ENCODE peak calls at places on chromosomes 11 and 22, in five cellular contexts. S is heart right ventricle; O is brain pericyte; H is naive thymus-derived CD8-positive, alpha-beta T cell; U is tibial nerve. I is an unnamed sample.

GRCh38 chr11:134532176-134532920 is 120.3 kb upstream of the B3GAT1 start:
- DNase-seq in O (no peak), H (no peak), S (peak), U (no peak), I (no peak)

GRCh38 chr11:15627560-15627959 is 512.8 kb downstream of the INSC start:
- DNase-seq in S (no peak), O (no peak), U (no peak), H (no peak), I (peak)

GRCh38 chr11:23846902-23847422 is 649.9 kb upstream of the LUZP2 start:
- DNase-seq in S (no peak), H (no peak), O (no peak), U (no peak), I (no peak)

GRCh38 chr22:35488513-35488912 is 52.1 kb upstream of the RASD2 start:
- DNase-seq in H (no peak), S (no peak), U (no peak), O (no peak), I (no peak)

GRCh38 chr11:94593030-94593429 is 25.9 kb downstream of the PIWIL4 start:
- DNase-seq in U (no peak), O (no peak), H (no peak), S (no peak), I (peak)

GRCh38 chr11:93686812-93687211 is 25.3 kb downstream of the CEP295 start:
- DNase-seq in S (no peak), O (no peak), U (no peak), H (no peak), I (peak)

GRCh38 chr11:109911488-109911887 is 181.7 kb upstream of the ZC3H12C start:
- DNase-seq in U (no peak), O (no peak), H (no peak), S (no peak), I (no peak)

GRCh38 chr11:116879789-116880402 is 42.5 kb upstream of the APOA1 start:
- DNase-seq in U (no peak), O (peak), H (no peak), S (peak), I (peak)

GRCh38 chr11:65791719-65792213 is 4.9 kb downstream of the OVOL1 start:
- DNase-seq in O (no peak), S (no peak), H (no peak), U (no peak), I (peak)

GRCh38 chr22:44459041-44459440 is 39.0 kb downstream of the RTL6 start:
- DNase-seq in H (peak), O (no peak), U (no peak), S (no peak), I (no peak)

GRCh38 chr11:14059491-14059890 is 97.0 kb downstream of the SPON1 start:
- DNase-seq in U (no peak), H (no peak), O (no peak), S (peak), I (peak)

GRCh38 chr11:90134420-90135003 is at the start of gene NAALAD2:
- DNase-seq in U (peak), S (peak), H (no peak), O (peak), I (peak)

GRCh38 chr11:38824573-38824972 is 2226.5 kb upstream of the RAG2 start:
- DNase-seq in S (no peak), H (no peak), U (no peak), O (no peak), I (no peak)

GRCh38 chr11:123060265-123061000 is 1.5 kb downstream of the HSPA8 start:
- DNase-seq in S (no peak), U (no peak), H (no peak), O (no peak), I (no peak)

GRCh38 chr11:88421530-88421929 is 84.0 kb upstream of the CTSC start:
- DNase-seq in O (no peak), H (no peak), U (no peak), S (peak), I (peak)

GRCh38 chr22:49284931-49285330 is 542.7 kb downstream of the BRD1 start:
- DNase-seq in O (no peak), S (no peak), H (no peak), U (no peak), I (no peak)

GRCh38 chr11:12457030-12457600 is 79.7 kb downstream of the PARVA start:
- DNase-seq in O (no peak), S (no peak), U (no peak), H (no peak), I (peak)

GRCh38 chr11:50174189-50174588 is 141.5 kb downstream of the OR4C45 start:
- DNase-seq in H (no peak), U (no peak), S (no peak), O (no peak), I (no peak)

GRCh38 chr22:48511781-48512327 is 1315.8 kb downstream of the BRD1 start:
- DNase-seq in U (no peak), H (no peak), O (no peak), S (no peak), I (no peak)

GRCh38 chr11:46721286-46721685 is 2.3 kb downstream of the F2 start:
- DNase-seq in H (no peak), O (no peak), S (no peak), U (no peak), I (no peak)

GRCh38 chr11:116852261-116853125 is 15.1 kb upstream of the APOA1 start:
- DNase-seq in H (no peak), U (no peak), O (no peak), S (no peak), I (peak)

GRCh38 chr11:36376888-36377758 is 81.0 kb downstream of the PRR5L start:
- DNase-seq in U (no peak), O (no peak), S (peak), H (no peak), I (peak)

GRCh38 chr11:67099841-67100324 is 19.2 kb upstream of the KDM2A start:
- DNase-seq in U (no peak), H (no peak), S (no peak), O (no peak), I (no peak)

GRCh38 chr11:84720706-84721402 is 906.3 kb downstream of the DLG2 start:
- DNase-seq in H (no peak), U (no peak), O (no peak), S (peak), I (peak)

GRCh38 chr22:48084041-48084748 is 1321.7 kb downstream of the TBC1D22A start:
- DNase-seq in H (peak), U (no peak), O (no peak), S (no peak), I (no peak)

GRCh38 chr22:44950806-44951509 is 58.8 kb downstream of the PHF21B start:
- DNase-seq in O (no peak), S (no peak), H (no peak), U (no peak), I (no peak)

GRCh38 chr11:82832983-82833382 is 67.2 kb downstream of the PRCP start:
- DNase-seq in H (no peak), S (no peak), U (no peak), O (no peak), I (no peak)